ENCODE peak calls at places on chromosomes 3 and 15, in nine cellular contexts. One of them, this sample, is unnamed.

GRCh38 chr3:121916189-121916588 is 22.0 kb downstream of the SLC15A2 start:
- DNase-seq in SK-MEL-5: no peak
- DNase-seq in AG09319: no peak
- DNase-seq in DMS153: no peak
- DNase-seq in activated naive CD4-positive, alpha-beta T cell: no peak
- DNase-seq in NCI-H2029: no peak
- DNase-seq in stimulated activated CD4-positive, alpha-beta T cell treated with anti-CD3 and anti-CD28 coated beads, TNF-alpha, amount 100 ng/mL, for 4 hours: no peak
- DNase-seq in activated T-cell treated with anti-CD3 and anti-CD28 coated beads for 4 hours: no peak
- DNase-seq in NCI-H345: no peak
- DNase-seq in this sample: no peak

GRCh38 chr15:40399370-40399769 is 6.2 kb upstream of the IVD start:
- DNase-seq in SK-MEL-5: no peak
- DNase-seq in AG09319: no peak
- DNase-seq in DMS153: no peak
- DNase-seq in activated naive CD4-positive, alpha-beta T cell: no peak
- DNase-seq in NCI-H2029: no peak
- DNase-seq in stimulated activated CD4-positive, alpha-beta T cell treated with anti-CD3 and anti-CD28 coated beads, TNF-alpha, amount 100 ng/mL, for 4 hours: no peak
- DNase-seq in activated T-cell treated with anti-CD3 and anti-CD28 coated beads for 4 hours: no peak
- DNase-seq in NCI-H345: no peak
- DNase-seq in this sample: no peak

GRCh38 chr3:170033489-170033888 is 4.3 kb upstream of the GPR160 start:
- DNase-seq in SK-MEL-5: no peak
- DNase-seq in AG09319: no peak
- DNase-seq in DMS153: no peak
- DNase-seq in activated naive CD4-positive, alpha-beta T cell: no peak
- DNase-seq in NCI-H2029: no peak
- DNase-seq in stimulated activated CD4-positive, alpha-beta T cell treated with anti-CD3 and anti-CD28 coated beads, TNF-alpha, amount 100 ng/mL, for 4 hours: no peak
- DNase-seq in activated T-cell treated with anti-CD3 and anti-CD28 coated beads for 4 hours: peak
- DNase-seq in NCI-H345: no peak
- DNase-seq in this sample: no peak

GRCh38 chr3:115062412-115062956 is 84.6 kb downstream of the ZBTB20 start:
- DNase-seq in SK-MEL-5: no peak
- DNase-seq in AG09319: peak
- DNase-seq in DMS153: no peak
- DNase-seq in activated naive CD4-positive, alpha-beta T cell: no peak
- DNase-seq in NCI-H2029: no peak
- DNase-seq in stimulated activated CD4-positive, alpha-beta T cell treated with anti-CD3 and anti-CD28 coated beads, TNF-alpha, amount 100 ng/mL, for 4 hours: no peak
- DNase-seq in activated T-cell treated with anti-CD3 and anti-CD28 coated beads for 4 hours: no peak
- DNase-seq in NCI-H345: no peak
- DNase-seq in this sample: peak

GRCh38 chr15:48647963-48648362 is 2.5 kb upstream of the FBN1 start:
- DNase-seq in SK-MEL-5: peak
- DNase-seq in AG09319: no peak
- DNase-seq in DMS153: no peak
- DNase-seq in activated naive CD4-positive, alpha-beta T cell: no peak
- DNase-seq in NCI-H2029: no peak
- DNase-seq in stimulated activated CD4-positive, alpha-beta T cell treated with anti-CD3 and anti-CD28 coated beads, TNF-alpha, amount 100 ng/mL, for 4 hours: no peak
- DNase-seq in activated T-cell treated with anti-CD3 and anti-CD28 coated beads for 4 hours: no peak
- DNase-seq in NCI-H345: no peak
- DNase-seq in this sample: peak

GRCh38 chr3:178456942-178457341 is 79.3 kb upstream of the KCNMB2 start:
- DNase-seq in SK-MEL-5: no peak
- DNase-seq in AG09319: no peak
- DNase-seq in DMS153: no peak
- DNase-seq in activated naive CD4-positive, alpha-beta T cell: no peak
- DNase-seq in NCI-H2029: no peak
- DNase-seq in stimulated activated CD4-positive, alpha-beta T cell treated with anti-CD3 and anti-CD28 coated beads, TNF-alpha, amount 100 ng/mL, for 4 hours: no peak
- DNase-seq in activated T-cell treated with anti-CD3 and anti-CD28 coated beads for 4 hours: no peak
- DNase-seq in NCI-H345: no peak
- DNase-seq in this sample: no peak

GRCh38 chr3:114899186-114899931 is 247.7 kb downstream of the ZBTB20 start:
- DNase-seq in SK-MEL-5: no peak
- DNase-seq in AG09319: no peak
- DNase-seq in DMS153: peak
- DNase-seq in activated naive CD4-positive, alpha-beta T cell: no peak
- DNase-seq in NCI-H2029: peak
- DNase-seq in stimulated activated CD4-positive, alpha-beta T cell treated with anti-CD3 and anti-CD28 coated beads, TNF-alpha, amount 100 ng/mL, for 4 hours: no peak
- DNase-seq in activated T-cell treated with anti-CD3 and anti-CD28 coated beads for 4 hours: no peak
- DNase-seq in NCI-H345: peak
- DNase-seq in this sample: no peak

GRCh38 chr15:67823371-67824156 is 1.7 kb upstream of the SKOR1 start:
- DNase-seq in SK-MEL-5: no peak
- DNase-seq in AG09319: no peak
- DNase-seq in DMS153: no peak
- DNase-seq in activated naive CD4-positive, alpha-beta T cell: no peak
- DNase-seq in NCI-H2029: no peak
- DNase-seq in stimulated activated CD4-positive, alpha-beta T cell treated with anti-CD3 and anti-CD28 coated beads, TNF-alpha, amount 100 ng/mL, for 4 hours: no peak
- DNase-seq in activated T-cell treated with anti-CD3 and anti-CD28 coated beads for 4 hours: no peak
- DNase-seq in NCI-H345: peak
- DNase-seq in this sample: no peak

GRCh38 chr3:71070497-71071465 is 512.7 kb downstream of the FOXP1 start:
- DNase-seq in SK-MEL-5: no peak
- DNase-seq in AG09319: no peak
- DNase-seq in DMS153: no peak
- DNase-seq in activated naive CD4-positive, alpha-beta T cell: no peak
- DNase-seq in NCI-H2029: no peak
- DNase-seq in stimulated activated CD4-positive, alpha-beta T cell treated with anti-CD3 and anti-CD28 coated beads, TNF-alpha, amount 100 ng/mL, for 4 hours: no peak
- DNase-seq in activated T-cell treated with anti-CD3 and anti-CD28 coated beads for 4 hours: no peak
- DNase-seq in NCI-H345: no peak
- DNase-seq in this sample: peak